ENCODE peak calls at places on chromosomes 16 and 17, in four cellular contexts. V is HepG2, H is H1, C is SK-N-SH. A is an unnamed sample.

GRCh38 chr16:28090646-28091377 is 27.3 kb upstream of the GSG1L start:
- DNase-seq in V (no peak), H (peak; percentile 66), C (peak; percentile 48), A (no peak)

GRCh38 chr17:80650751-80651173 is 106.1 kb downstream of the RPTOR start:
- DNase-seq in V (no peak), C (no peak), H (no peak), A (no peak)

GRCh38 chr17:82495844-82496528 is 23.5 kb upstream of the FOXK2 start:
- DNase-seq in C (peak; percentile 10), V (peak; percentile 48), H (peak; percentile 23), A (no peak)

GRCh38 chr17:68255731-68256538 is 8.1 kb downstream of the AMZ2 start:
- DNase-seq in C (no peak), H (no peak), V (peak; percentile 40), A (no peak)

GRCh38 chr16:67298277-67298676 is 18.9 kb downstream of the PLEKHG4 start:
- DNase-seq in H (no peak), V (no peak), C (no peak), A (no peak)

GRCh38 chr16:26992661-26993365 is 73.9 kb upstream of the C16orf82 start:
- DNase-seq in C (no peak), H (no peak), V (no peak), A (no peak)

GRCh38 chr17:19759934-19760530 is 11.9 kb upstream of the ALDH3A1 start:
- DNase-seq in V (no peak), H (no peak), C (no peak), A (no peak)

GRCh38 chr17:69335018-69335417 is 8.1 kb upstream of the ABCA5 start:
- DNase-seq in V (peak; percentile 46), C (peak; percentile 36), H (no peak), A (no peak)

GRCh38 chr17:45371414-45372324 is 54.8 kb upstream of the MAP3K14 start:
- DNase-seq in C (peak; percentile 78), V (peak; percentile 89), H (peak; percentile 84), A (no peak)

GRCh38 chr17:45650601-45651000 is 133.5 kb upstream of the CRHR1 start:
- DNase-seq in C (no peak), V (no peak), H (no peak), A (no peak)

GRCh38 chr16:67173323-67173722 is 3.0 kb downstream of the NOL3 start:
- DNase-seq in C (no peak), H (no peak), V (no peak), A (no peak)

GRCh38 chr17:4189280-4189679 is 46.3 kb downstream of the CYB5D2 start:
- DNase-seq in C (no peak), V (no peak), H (no peak), A (no peak)

GRCh38 chr16:70805787-70806186 is 4.8 kb upstream of the VAC14 start:
- DNase-seq in H (no peak), V (no peak), C (no peak), A (no peak)

GRCh38 chr16:69435977-69436729 is 11.7 kb downstream of the CYB5B start:
- DNase-seq in C (no peak), H (no peak), V (peak; percentile 69), A (no peak)

GRCh38 chr17:66777689-66778225 is 57.2 kb upstream of the CACNG5 start:
- DNase-seq in C (no peak), V (no peak), H (peak; percentile 78), A (no peak)

GRCh38 chr17:8121531-8122390 is 2.1 kb downstream of the HES7 start:
- DNase-seq in V (no peak), C (peak; percentile 85), H (no peak), A (no peak)

GRCh38 chr16:68236804-68237242 is 896 bp upstream of the ESRP2 start:
- DNase-seq in H (no peak), C (no peak), V (peak; percentile 44), A (peak; percentile 44)

GRCh38 chr16:30418350-30419181 is 11.2 kb downstream of the ZNF771 start:
- DNase-seq in C (no peak), H (no peak), V (no peak), A (no peak)

GRCh38 chr16:57540906-57541753 is 1.3 kb upstream of the ADGRG5 start:
- DNase-seq in H (no peak), V (no peak), C (peak; percentile 10), A (no peak)

GRCh38 chr17:17402558-17402957 is 74.2 kb upstream of the MED9 start:
- DNase-seq in V (peak; percentile 56), C (no peak), H (no peak), A (no peak)

GRCh38 chr17:71628306-71628705 is 492.5 kb upstream of the SOX9 start:
- DNase-seq in H (no peak), V (no peak), C (no peak), A (no peak)

GRCh38 chr16:69513180-69513966 is 52.4 kb upstream of the NFAT5 start:
- DNase-seq in C (no peak), H (no peak), V (no peak), A (no peak)

GRCh38 chr17:4980644-4981216 is 6.7 kb downstream of the CAMTA2 start:
- DNase-seq in V (peak; percentile 54), C (peak; percentile 84), H (no peak), A (peak; percentile 57)

GRCh38 chr16:68490829-68491575 is 42.7 kb upstream of the SMPD3 start:
- DNase-seq in H (no peak), V (no peak), C (no peak), A (peak; percentile 42)

GRCh38 chr16:72991211-72991610 is 56.7 kb downstream of the ZFHX3 start:
- DNase-seq in V (no peak), C (no peak), H (no peak), A (no peak)

GRCh38 chr17:44397479-44398440 is 8.3 kb upstream of the ITGA2B start:
- DNase-seq in H (no peak), V (no peak), C (no peak), A (no peak)

GRCh38 chr17:3687949-3688614 is 7.9 kb downstream of the P2RX5 start:
- DNase-seq in C (peak; percentile 27), H (no peak), V (no peak), A (no peak)

GRCh38 chr16:48366165-48367093 is 18.8 kb downstream of the SIAH1 start:
- DNase-seq in C (peak; percentile 46), V (peak; percentile 79), H (no peak), A (no peak)

GRCh38 chr17:46832945-46833839 is 14.7 kb upstream of the WNT3 start:
- DNase-seq in C (no peak), H (no peak), V (peak; percentile 57), A (no peak)

GRCh38 chr17:6365187-6365943 is 69.6 kb downstream of the AIPL1 start:
- DNase-seq in H (no peak), C (no peak), V (no peak), A (no peak)

GRCh38 chr17:75473246-75473645 is 16.8 kb downstream of the TMEM94 start:
- DNase-seq in V (no peak), C (no peak), H (no peak), A (no peak)

GRCh38 chr16:10078541-10078949 is 103.7 kb downstream of the GRIN2A start:
- DNase-seq in H (peak; percentile 76), C (peak; percentile 6), V (peak; percentile 27), A (no peak)

GRCh38 chr17:48045270-48046001 is 2.7 kb upstream of the NFE2L1 start:
- DNase-seq in C (no peak), H (no peak), V (no peak), A (no peak)

GRCh38 chr17:17350491-17351355 is 47.5 kb downstream of the NT5M start:
- DNase-seq in V (no peak), H (no peak), C (no peak), A (no peak)

GRCh38 chr16:13136896-13137295 is 235.5 kb downstream of the SHISA9 start:
- DNase-seq in V (no peak), H (no peak), C (no peak), A (no peak)

GRCh38 chr17:79872762-79873161 is 33.5 kb upstream of the CBX4 start:
- DNase-seq in V (no peak), H (no peak), C (no peak), A (no peak)

GRCh38 chr16:617855-618254 is 12.9 kb upstream of the WFIKKN1 start:
- DNase-seq in H (no peak), C (no peak), V (no peak), A (no peak)
- TF ChIP-seq TAF1 in H (no peak), C (no peak), V (no peak), A (no peak)

GRCh38 chr16:88014201-88014781 is 63.1 kb downstream of the BANP start:
- DNase-seq in V (peak; percentile 20), H (no peak), C (no peak), A (no peak)
- TF ChIP-seq TAF1 in V (no peak), H (no peak), C (no peak), A (no peak)

DNA sequence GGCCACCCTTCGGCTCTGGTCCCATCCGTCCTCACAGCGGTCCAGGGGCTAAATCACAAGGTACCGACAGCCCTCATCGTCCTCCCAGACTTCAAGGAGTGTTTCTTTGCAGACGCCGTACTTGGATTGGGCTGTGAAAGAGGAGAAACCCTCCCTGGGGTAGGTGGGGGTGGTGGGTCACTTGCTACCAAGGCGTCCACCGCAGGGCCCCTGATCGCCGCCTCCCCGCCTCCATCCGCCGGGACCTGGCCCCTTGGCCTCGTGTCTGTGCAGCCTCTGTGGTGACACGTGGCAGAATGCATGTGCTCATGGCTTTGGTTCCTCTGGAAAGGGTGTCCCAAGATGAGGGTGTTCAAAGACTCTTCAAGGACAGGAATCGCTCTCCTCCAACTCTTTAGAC is 151.4 kb downstream of the BANP start:
- DNase-seq in C (peak; percentile 17), V (no peak), H (no peak), A (no peak)
- TF ChIP-seq TAF1 in C (no peak), V (no peak), H (no peak), A (no peak)

GRCh38 chr16:5058476-5058875 is 7.3 kb downstream of the C16orf89 start:
- DNase-seq in C (peak; percentile 48), H (no peak), V (peak; percentile 47), A (no peak)
- TF ChIP-seq TAF1 in C (no peak), H (no peak), V (no peak), A (no peak)

DNA sequence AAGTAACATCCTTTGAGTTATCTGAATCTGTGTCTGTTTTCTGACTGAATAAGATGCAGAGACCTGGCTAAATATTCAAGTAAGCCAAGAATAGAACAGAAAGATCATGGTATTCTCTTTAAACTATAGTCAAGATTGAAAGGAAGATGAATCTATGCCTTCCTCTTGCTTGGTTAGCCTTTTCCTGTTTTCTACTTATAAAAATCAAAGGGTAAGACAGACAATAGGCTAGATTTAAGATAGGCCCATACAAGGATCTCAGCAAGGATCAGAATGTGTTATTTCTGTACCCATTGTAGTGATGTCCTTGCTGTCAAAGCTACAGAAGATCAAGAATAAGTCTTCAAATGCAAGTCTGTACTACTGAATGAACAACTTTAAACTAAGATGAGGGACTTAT is 7.0 kb upstream of the CDR2 start:
- DNase-seq in V (no peak), C (no peak), H (no peak), A (no peak)
- TF ChIP-seq TAF1 in V (no peak), C (no peak), H (no peak), A (no peak)